ENCODE peak calls at places on chromosomes 11 and 22, in eight cellular contexts. X, U, V, Q, E, D, Y and P are unnamed samples.
A peak's percentile ranks its signal among the peaks of the same experiment; 100 is the strongest.

GRCh38 chr11:60332923-60333322 is 5.9 kb downstream of the MS4A6E start:
- DNase-seq in Y (no peak), Q (no peak), X (no peak), E (no peak), D (no peak), U (no peak), V (no peak), P (no peak)

GRCh38 chr11:16252373-16252772 is 104.0 kb downstream of the SOX6 start:
- DNase-seq in E (peak; percentile 1), Y (no peak), Q (peak; percentile 12), U (no peak), X (no peak), V (peak; percentile 2), D (no peak), P (no peak)

GRCh38 chr11:19988598-19988997 is 171.7 kb downstream of the DBX1 start:
- DNase-seq in Q (no peak), D (peak; percentile 16), E (peak; percentile 58), X (peak; percentile 86), U (no peak), Y (no peak), V (peak; percentile 62), P (no peak)

GRCh38 chr11:68903288-68903630 is 373 bp downstream of the MRPL21 start:
- DNase-seq in D (no peak), Y (no peak), V (no peak), X (no peak), U (no peak), Q (no peak), E (no peak), P (no peak)

GRCh38 chr11:113839842-113840241 is 35.5 kb downstream of the USP28 start:
- DNase-seq in V (no peak), E (no peak), Q (no peak), X (no peak), D (no peak), U (no peak), Y (no peak), P (no peak)

GRCh38 chr22:24953294-24954113 is 988 bp downstream of the KIAA1671 start:
- DNase-seq in E (peak; percentile 82), X (no peak), U (no peak), Y (no peak), V (peak; percentile 49), D (peak; percentile 29), Q (no peak), P (no peak)

GRCh38 chr11:128607819-128608218 is 20.5 kb upstream of the ETS1 start:
- DNase-seq in V (no peak), D (no peak), Y (no peak), Q (no peak), E (no peak), U (no peak), X (no peak), P (no peak)

GRCh38 chr11:3000032-3000961 is 8.2 kb upstream of the NAP1L4 start:
- DNase-seq in Y (no peak), D (peak; percentile 91), X (peak; percentile 41), E (peak; percentile 44), U (no peak), Q (no peak), V (no peak), P (no peak)

GRCh38 chr22:45318168-45318557 is 8.4 kb downstream of the FAM118A start:
- DNase-seq in V (peak; percentile 48), E (peak; percentile 74), X (peak; percentile 90), Q (peak; percentile 50), D (peak; percentile 72), U (peak; percentile 88), Y (peak; percentile 74), P (no peak)

GRCh38 chr11:123437236-123437979 is 7.3 kb downstream of the GRAMD1B start:
- DNase-seq in Y (no peak), E (no peak), D (no peak), V (no peak), X (no peak), Q (no peak), U (no peak), P (no peak)

GRCh38 chr11:116144387-116144958 is 628.3 kb downstream of the BUD13 start:
- DNase-seq in U (no peak), X (no peak), D (no peak), E (no peak), V (peak; percentile 12), Y (no peak), Q (no peak), P (no peak)

GRCh38 chr11:124762624-124763155 is 600 bp upstream of the ESAM start:
- DNase-seq in X (no peak), Y (no peak), U (no peak), V (peak; percentile 44), E (peak; percentile 77), D (no peak), Q (no peak), P (no peak)

GRCh38 chr22:29700949-29701927 is 18.6 kb upstream of the CABP7 start:
- DNase-seq in V (peak; percentile 76), D (no peak), X (no peak), E (peak; percentile 86), U (no peak), Q (no peak), Y (no peak), P (no peak)

GRCh38 chr11:79762271-79762935 is 321.6 kb upstream of the TENM4 start:
- DNase-seq in V (peak; percentile 2), X (no peak), D (peak; percentile 41), U (no peak), E (peak; percentile 10), Y (no peak), Q (peak; percentile 27), P (no peak)

GRCh38 chr11:132028380-132029240 is 658.2 kb downstream of the NTM start:
- DNase-seq in U (no peak), Q (no peak), X (peak; percentile 34), D (no peak), V (peak; percentile 37), Y (no peak), E (peak; percentile 40), P (no peak)

GRCh38 chr11:106625566-106625965 is 392.7 kb downstream of the GUCY1A2 start:
- DNase-seq in V (no peak), U (no peak), X (peak; percentile 28), Q (no peak), E (no peak), Y (no peak), D (no peak), P (no peak)

GRCh38 chr11:84398017-84398626 is 1112.0 kb upstream of the CCDC90B start:
- DNase-seq in X (no peak), E (peak; percentile 22), U (no peak), Y (no peak), D (peak; percentile 63), Q (no peak), V (no peak), P (no peak)

GRCh38 chr11:74282421-74282820 is 29.0 kb downstream of the P4HA3 start:
- DNase-seq in E (no peak), Y (no peak), U (no peak), Q (no peak), D (no peak), V (no peak), X (no peak), P (no peak)

GRCh38 chr11:10809373-10810199 is 860 bp upstream of the EIF4G2 start:
- DNase-seq in X (peak; percentile 50), E (peak; percentile 77), U (peak; percentile 47), Q (peak; percentile 47), V (no peak), D (peak; percentile 59), Y (peak; percentile 43), P (no peak)

GRCh38 chr22:44143596-44143995 is 37.1 kb upstream of the PARVG start:
- DNase-seq in D (no peak), E (peak; percentile 80), Y (no peak), X (no peak), U (no peak), V (peak; percentile 22), Q (no peak), P (no peak)

GRCh38 chr11:111296196-111296595 is 2.1 kb upstream of the POU2AF3 start:
- DNase-seq in U (no peak), Y (no peak), Q (no peak), X (no peak), V (no peak), D (no peak), E (no peak), P (no peak)

GRCh38 chr11:46247090-46247489 is 30.4 kb upstream of the CREB3L1 start:
- DNase-seq in U (no peak), Q (peak; percentile 68), Y (no peak), D (peak; percentile 4), V (no peak), E (no peak), X (no peak), P (no peak)

GRCh38 chr11:46729110-46730027 is 10.4 kb downstream of the F2 start:
- DNase-seq in D (no peak), Q (no peak), V (no peak), X (no peak), E (peak; percentile 46), Y (no peak), U (no peak), P (no peak)

GRCh38 chr11:6404341-6405038 is 14.2 kb downstream of the SMPD1 start:
- DNase-seq in Q (no peak), U (no peak), X (no peak), D (no peak), E (peak; percentile 84), Y (no peak), V (no peak), P (no peak)

GRCh38 chr11:129613076-129613475 is 202.6 kb upstream of the TMEM45B start:
- DNase-seq in U (no peak), V (no peak), Q (no peak), Y (no peak), E (no peak), D (no peak), X (no peak), P (no peak)

GRCh38 chr22:47048123-47049077 is 285.9 kb downstream of the TBC1D22A start:
- DNase-seq in E (no peak), D (no peak), Y (no peak), V (no peak), X (no peak), U (no peak), Q (no peak), P (peak; percentile 38)

GRCh38 chr11:69588270-69588669 is 52.7 kb upstream of the CCND1 start:
- DNase-seq in V (no peak), D (no peak), Y (no peak), U (no peak), X (no peak), Q (peak; percentile 75), E (no peak), P (no peak)

GRCh38 chr11:95147364-95147905 is 57.8 kb downstream of the ENDOD1 start:
- DNase-seq in V (peak; percentile 66), D (no peak), U (no peak), Q (peak; percentile 59), E (no peak), Y (no peak), X (peak; percentile 68), P (no peak)

GRCh38 chr22:48370508-48371325 is 1457.0 kb downstream of the BRD1 start:
- DNase-seq in V (no peak), D (no peak), Y (no peak), U (no peak), Q (no peak), E (peak; percentile 47), X (no peak), P (no peak)

GRCh38 chr11:15101072-15101701 is 13.5 kb upstream of the INSC start:
- DNase-seq in U (no peak), D (peak; percentile 73), Y (peak; percentile 28), E (peak; percentile 69), V (peak; percentile 79), Q (peak; percentile 15), X (peak; percentile 57), P (no peak)

GRCh38 chr22:43654271-43654670 is 157.8 kb downstream of the EFCAB6 start:
- DNase-seq in X (no peak), E (no peak), Q (no peak), D (no peak), U (no peak), Y (no peak), V (no peak), P (no peak)

GRCh38 chr11:7514099-7514725 is 413 bp downstream of the PPFIBP2 start:
- DNase-seq in X (no peak), V (no peak), Y (peak; percentile 15), U (peak; percentile 48), E (peak; percentile 73), Q (no peak), D (peak; percentile 41), P (no peak)